ENCODE peak calls at places on chromosomes 7 and 10, in six cellular contexts. One of them, this sample, is unnamed.

GRCh38 chr7:74579800-74580685 is 77.5 kb upstream of the GTF2I start:
- DNase-seq in substantia nigra: no peak
- DNase-seq in Calu3: peak
- DNase-seq in coronary artery: peak
- DNase-seq in MV-4-11: no peak
- DNase-seq in NCI-H2081: no peak
- DNase-seq in this sample: no peak

GRCh38 chr10:44398747-44399477 is 14.0 kb upstream of the CXCL12 start:
- DNase-seq in Calu3: no peak
- DNase-seq in coronary artery: peak
- DNase-seq in substantia nigra: no peak
- DNase-seq in MV-4-11: no peak
- DNase-seq in NCI-H2081: no peak
- DNase-seq in this sample: no peak

GRCh38 chr7:107667341-107667740 is 6.7 kb downstream of the SLC26A4 start:
- DNase-seq in Calu3: no peak
- DNase-seq in MV-4-11: no peak
- DNase-seq in NCI-H2081: no peak
- DNase-seq in substantia nigra: no peak
- DNase-seq in coronary artery: no peak
- DNase-seq in this sample: no peak

GRCh38 chr7:13407911-13408310 is 581.6 kb downstream of the ETV1 start:
- DNase-seq in Calu3: no peak
- DNase-seq in coronary artery: no peak
- DNase-seq in NCI-H2081: no peak
- DNase-seq in substantia nigra: no peak
- DNase-seq in MV-4-11: no peak
- DNase-seq in this sample: no peak

GRCh38 chr10:6014241-6014761 is 37.0 kb upstream of the IL15RA start:
- DNase-seq in substantia nigra: peak
- DNase-seq in NCI-H2081: peak
- DNase-seq in MV-4-11: peak
- DNase-seq in Calu3: peak
- DNase-seq in coronary artery: no peak
- DNase-seq in this sample: peak

GRCh38 chr10:120571256-120571655 is 114.2 kb downstream of the PLPP4 start:
- DNase-seq in substantia nigra: no peak
- DNase-seq in NCI-H2081: no peak
- DNase-seq in MV-4-11: no peak
- DNase-seq in coronary artery: no peak
- DNase-seq in Calu3: no peak
- DNase-seq in this sample: no peak

GRCh38 chr7:29332027-29332806 is 137.6 kb downstream of the CHN2 start:
- DNase-seq in coronary artery: no peak
- DNase-seq in Calu3: no peak
- DNase-seq in substantia nigra: peak
- DNase-seq in MV-4-11: no peak
- DNase-seq in NCI-H2081: peak
- DNase-seq in this sample: no peak

GRCh38 chr7:25409897-25410635 is 181.8 kb upstream of the NPVF start:
- DNase-seq in substantia nigra: no peak
- DNase-seq in MV-4-11: no peak
- DNase-seq in NCI-H2081: no peak
- DNase-seq in Calu3: no peak
- DNase-seq in coronary artery: no peak
- DNase-seq in this sample: no peak

GRCh38 chr7:155391414-155391813 is 66.5 kb upstream of the EN2 start:
- DNase-seq in coronary artery: no peak
- DNase-seq in MV-4-11: no peak
- DNase-seq in Calu3: no peak
- DNase-seq in substantia nigra: no peak
- DNase-seq in NCI-H2081: no peak
- DNase-seq in this sample: no peak

GRCh38 chr7:1986366-1987083 is 246.2 kb downstream of the MAD1L1 start:
- DNase-seq in Calu3: no peak
- DNase-seq in substantia nigra: no peak
- DNase-seq in coronary artery: no peak
- DNase-seq in NCI-H2081: no peak
- DNase-seq in MV-4-11: no peak
- DNase-seq in this sample: no peak

GRCh38 chr10:110609592-110609991 is 34.5 kb upstream of the RBM20 start:
- DNase-seq in MV-4-11: peak
- DNase-seq in NCI-H2081: peak
- DNase-seq in substantia nigra: no peak
- DNase-seq in coronary artery: no peak
- DNase-seq in Calu3: no peak
- DNase-seq in this sample: no peak

GRCh38 chr7:2438775-2439174 is 35.4 kb downstream of the CHST12 start:
- DNase-seq in NCI-H2081: no peak
- DNase-seq in coronary artery: no peak
- DNase-seq in substantia nigra: no peak
- DNase-seq in MV-4-11: no peak
- DNase-seq in Calu3: no peak
- DNase-seq in this sample: peak

GRCh38 chr10:116607336-116607735 is 13.4 kb upstream of the PNLIPRP2 start:
- DNase-seq in NCI-H2081: no peak
- DNase-seq in substantia nigra: no peak
- DNase-seq in Calu3: no peak
- DNase-seq in MV-4-11: no peak
- DNase-seq in coronary artery: no peak
- DNase-seq in this sample: no peak

GRCh38 chr7:81484266-81484665 is 285.6 kb downstream of the HGF start:
- DNase-seq in MV-4-11: no peak
- DNase-seq in coronary artery: no peak
- DNase-seq in Calu3: no peak
- DNase-seq in NCI-H2081: no peak
- DNase-seq in substantia nigra: peak
- DNase-seq in this sample: peak

GRCh38 chr7:45257284-45257683 is 99.7 kb downstream of the RAMP3 start:
- DNase-seq in MV-4-11: no peak
- DNase-seq in substantia nigra: no peak
- DNase-seq in NCI-H2081: no peak
- DNase-seq in coronary artery: no peak
- DNase-seq in Calu3: no peak
- DNase-seq in this sample: no peak

GRCh38 chr7:25795824-25796235 is 356.2 kb upstream of the NFE2L3 start:
- DNase-seq in Calu3: no peak
- DNase-seq in substantia nigra: no peak
- DNase-seq in coronary artery: no peak
- DNase-seq in NCI-H2081: no peak
- DNase-seq in MV-4-11: no peak
- DNase-seq in this sample: no peak

GRCh38 chr7:73885975-73886798 is 25.2 kb downstream of the TMEM270 start:
- DNase-seq in NCI-H2081: no peak
- DNase-seq in MV-4-11: peak
- DNase-seq in Calu3: no peak
- DNase-seq in coronary artery: no peak
- DNase-seq in substantia nigra: peak
- DNase-seq in this sample: peak

GRCh38 chr10:122171270-122171669 is 99.8 kb upstream of the BTBD16 start:
- DNase-seq in MV-4-11: no peak
- DNase-seq in substantia nigra: no peak
- DNase-seq in Calu3: no peak
- DNase-seq in NCI-H2081: no peak
- DNase-seq in coronary artery: no peak
- DNase-seq in this sample: no peak

GRCh38 chr7:116618729-116619128 is 53.3 kb upstream of the MET start:
- DNase-seq in Calu3: no peak
- DNase-seq in substantia nigra: no peak
- DNase-seq in MV-4-11: no peak
- DNase-seq in coronary artery: no peak
- DNase-seq in NCI-H2081: no peak
- DNase-seq in this sample: no peak

GRCh38 chr7:134154581-134155130 is 27.5 kb downstream of the LRGUK start:
- DNase-seq in Calu3: no peak
- DNase-seq in substantia nigra: no peak
- DNase-seq in coronary artery: no peak
- DNase-seq in NCI-H2081: no peak
- DNase-seq in MV-4-11: no peak
- DNase-seq in this sample: no peak

GRCh38 chr10:77455538-77455937 is 182.1 kb downstream of the KCNMA1 start:
- DNase-seq in coronary artery: no peak
- DNase-seq in Calu3: no peak
- DNase-seq in NCI-H2081: no peak
- DNase-seq in MV-4-11: no peak
- DNase-seq in substantia nigra: peak
- DNase-seq in this sample: no peak

GRCh38 chr7:157848508-157849340 is 511.9 kb downstream of the DNAJB6 start:
- DNase-seq in substantia nigra: no peak
- DNase-seq in coronary artery: no peak
- DNase-seq in MV-4-11: no peak
- DNase-seq in NCI-H2081: no peak
- DNase-seq in Calu3: no peak
- DNase-seq in this sample: no peak

GRCh38 chr10:21532694-21533576 is 1.1 kb upstream of the MLLT10 start:
- DNase-seq in NCI-H2081: peak
- DNase-seq in coronary artery: no peak
- DNase-seq in MV-4-11: no peak
- DNase-seq in substantia nigra: no peak
- DNase-seq in Calu3: no peak
- DNase-seq in this sample: no peak

GRCh38 chr7:134589491-134589941 is 40.6 kb downstream of the AKR1B15 start:
- DNase-seq in MV-4-11: no peak
- DNase-seq in coronary artery: no peak
- DNase-seq in Calu3: peak
- DNase-seq in NCI-H2081: no peak
- DNase-seq in substantia nigra: no peak
- DNase-seq in this sample: no peak

GRCh38 chr7:24244554-24244953 is 39.4 kb upstream of the NPY start:
- DNase-seq in substantia nigra: no peak
- DNase-seq in coronary artery: no peak
- DNase-seq in Calu3: no peak
- DNase-seq in NCI-H2081: no peak
- DNase-seq in MV-4-11: no peak
- DNase-seq in this sample: no peak

GRCh38 chr7:128410092-128410665 is 397 bp upstream of the IMPDH1 start:
- DNase-seq in NCI-H2081: peak
- DNase-seq in MV-4-11: peak
- DNase-seq in Calu3: peak
- DNase-seq in coronary artery: no peak
- DNase-seq in substantia nigra: no peak
- DNase-seq in this sample: no peak

GRCh38 chr10:104472505-104472904 is 118.9 kb downstream of the CFAP58 start:
- DNase-seq in Calu3: no peak
- DNase-seq in MV-4-11: no peak
- DNase-seq in coronary artery: no peak
- DNase-seq in NCI-H2081: no peak
- DNase-seq in substantia nigra: no peak
- DNase-seq in this sample: no peak

GRCh38 chr7:129205987-129206785 is 17.8 kb downstream of the SMO start:
- DNase-seq in MV-4-11: no peak
- DNase-seq in NCI-H2081: no peak
- DNase-seq in substantia nigra: no peak
- DNase-seq in Calu3: no peak
- DNase-seq in coronary artery: no peak
- DNase-seq in this sample: no peak

GRCh38 chr10:32059472-32059871 is 3.2 kb upstream of the KIF5B start:
- DNase-seq in Calu3: no peak
- DNase-seq in NCI-H2081: no peak
- DNase-seq in MV-4-11: no peak
- DNase-seq in substantia nigra: no peak
- DNase-seq in coronary artery: no peak
- DNase-seq in this sample: no peak

GRCh38 chr7:40374575-40374974 is 239.8 kb downstream of the SUGCT start:
- DNase-seq in Calu3: no peak
- DNase-seq in MV-4-11: no peak
- DNase-seq in NCI-H2081: no peak
- DNase-seq in coronary artery: no peak
- DNase-seq in substantia nigra: no peak
- DNase-seq in this sample: no peak

GRCh38 chr10:43292745-43293676 is 26.1 kb upstream of the RASGEF1A start:
- DNase-seq in Calu3: peak
- DNase-seq in MV-4-11: peak
- DNase-seq in coronary artery: no peak
- DNase-seq in substantia nigra: peak
- DNase-seq in NCI-H2081: peak
- DNase-seq in this sample: peak

GRCh38 chr7:80838643-80839042 is 80.2 kb downstream of the SEMA3C start:
- DNase-seq in substantia nigra: no peak
- DNase-seq in MV-4-11: no peak
- DNase-seq in Calu3: no peak
- DNase-seq in coronary artery: no peak
- DNase-seq in NCI-H2081: no peak
- DNase-seq in this sample: no peak

GRCh38 chr7:78090616-78091015 is 292.0 kb downstream of the PHTF2 start:
- DNase-seq in MV-4-11: no peak
- DNase-seq in substantia nigra: peak
- DNase-seq in coronary artery: no peak
- DNase-seq in Calu3: no peak
- DNase-seq in NCI-H2081: no peak
- DNase-seq in this sample: no peak